ENCODE peak calls at places on chromosome 17, in five cellular contexts. Y, M, F, J and G are unnamed samples.

GRCh38 chr17:1746975-1747543 is 4.4 kb downstream of the SERPINF2 start:
- DNase-seq in Y (peak), M (no peak), F (no peak), J (no peak), G (no peak)

GRCh38 chr17:68399638-68400403 is 57.5 kb downstream of the WIPI1 start:
- DNase-seq in Y (peak), M (no peak), F (no peak), J (no peak), G (peak)

GRCh38 chr17:42980274-42980765 is at the start of gene RUNDC1:
- DNase-seq in Y (peak), M (peak), F (peak), J (peak), G (peak)

GRCh38 chr17:46876353-46876887 is 25.0 kb downstream of the WNT9B start:
- DNase-seq in Y (peak), M (peak), F (peak), J (peak), G (peak)

GRCh38 chr17:7835818-7836595 is 2.0 kb downstream of the KDM6B start:
- DNase-seq in Y (no peak), M (peak), F (peak), J (no peak), G (no peak)

GRCh38 chr17:67239597-67239996 is 5.4 kb downstream of the HELZ start:
- DNase-seq in Y (peak), M (no peak), F (no peak), J (no peak), G (no peak)

GRCh38 chr17:7477392-7478275 is 1.8 kb downstream of the ZBTB4 start:
- DNase-seq in Y (peak), M (peak), F (peak), J (no peak), G (no peak)

GRCh38 chr17:30413109-30413508 is 34.4 kb downstream of the CPD start:
- DNase-seq in Y (no peak), M (no peak), F (no peak), J (no peak), G (no peak)

GRCh38 chr17:66564992-66565465 is 262.6 kb downstream of the PRKCA start:
- DNase-seq in Y (no peak), M (no peak), F (peak), J (no peak), G (no peak)

GRCh38 chr17:17570207-17570797 is 21.2 kb downstream of the PEMT start:
- DNase-seq in Y (peak), M (peak), F (peak), J (no peak), G (no peak)

GRCh38 chr17:17028059-17028877 is 14.0 kb upstream of the MPRIP start:
- DNase-seq in Y (peak), M (peak), F (peak), J (peak), G (no peak)

GRCh38 chr17:42221886-42222745 is 27.8 kb upstream of the GHDC start:
- DNase-seq in Y (peak), M (peak), F (peak), J (peak), G (peak)

GRCh38 chr17:28572294-28573099 is 1.2 kb upstream of the PIGS start:
- DNase-seq in Y (no peak), M (no peak), F (no peak), J (no peak), G (no peak)

GRCh38 chr17:17376362-17376761 is 73.2 kb downstream of the NT5M start:
- DNase-seq in Y (peak), M (no peak), F (no peak), J (no peak), G (no peak)

DNA sequence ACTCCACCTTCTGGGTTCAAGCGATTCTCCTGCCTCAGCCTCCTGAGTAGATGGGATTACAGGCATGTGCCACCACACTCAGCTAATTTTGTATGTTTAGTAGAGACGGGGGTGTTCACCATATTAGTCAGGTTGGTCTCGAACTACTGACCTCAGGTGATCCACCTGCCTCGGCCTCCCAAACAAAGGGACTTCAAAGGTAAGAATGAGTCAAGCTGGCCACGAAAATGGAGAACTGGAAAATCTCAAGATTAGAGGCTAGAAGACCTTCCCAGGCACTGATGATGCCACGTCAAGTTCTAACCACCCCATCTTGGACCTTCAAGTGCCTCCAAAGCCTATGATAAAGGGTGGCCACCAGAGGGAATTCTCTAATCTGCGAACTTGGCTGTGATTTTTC is 1.3 kb upstream of the CCL15 start:
- DNase-seq in Y (no peak), M (no peak), F (no peak), J (no peak), G (no peak)
- TF ChIP-seq EZH2phosphoT487 in Y (no peak), M (no peak), F (no peak), J (no peak), G (no peak)

GRCh38 chr17:72116692-72117469 is 3.9 kb upstream of the SOX9 start:
- DNase-seq in Y (peak), M (no peak), F (peak), J (no peak), G (no peak)
- H3K4me2 ChIP-seq in Y (peak), M (no peak), F (peak), J (no peak), G (no peak)

GRCh38 chr17:79505199-79505598 is 105.7 kb downstream of the RBFOX3 start:
- DNase-seq in Y (no peak), M (no peak), F (no peak), J (no peak), G (no peak)

GRCh38 chr17:79501910-79502309 is 108.9 kb downstream of the RBFOX3 start:
- DNase-seq in Y (no peak), M (no peak), F (no peak), J (no peak), G (no peak)

GRCh38 chr17:79503440-79503839 is 107.4 kb downstream of the RBFOX3 start:
- DNase-seq in Y (no peak), M (no peak), F (no peak), J (no peak), G (no peak)

GRCh38 chr17:79506150-79506870 is 104.5 kb downstream of the RBFOX3 start:
- DNase-seq in Y (no peak), M (no peak), F (no peak), J (no peak), G (no peak)

DNA sequence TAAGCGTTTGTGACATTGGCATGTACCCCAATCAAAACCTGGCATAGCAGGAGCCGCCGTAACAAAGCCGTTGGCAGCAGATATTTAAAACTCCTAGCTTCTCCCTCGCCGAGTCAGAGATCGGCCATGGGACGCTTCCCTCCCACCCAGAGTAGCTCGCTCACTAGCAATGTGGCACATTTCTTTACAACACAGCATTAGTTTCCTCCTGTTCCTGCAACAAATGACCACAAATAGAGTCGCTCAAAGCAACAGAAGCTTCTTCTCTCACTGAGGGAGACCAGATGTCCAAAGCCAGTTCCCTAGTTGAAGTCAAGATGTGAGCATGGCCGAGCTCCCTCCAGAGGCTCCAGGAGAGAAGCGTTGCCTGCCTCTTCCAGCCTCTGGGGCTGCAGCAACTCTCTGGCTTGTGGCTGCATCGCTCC is 106.7 kb downstream of the RBFOX3 start:
- DNase-seq in Y (no peak), M (no peak), F (no peak), J (no peak), G (no peak)
- TF ChIP-seq CTCF in Y (no peak), M (no peak), F (no peak), J (peak), G (no peak)

DNA sequence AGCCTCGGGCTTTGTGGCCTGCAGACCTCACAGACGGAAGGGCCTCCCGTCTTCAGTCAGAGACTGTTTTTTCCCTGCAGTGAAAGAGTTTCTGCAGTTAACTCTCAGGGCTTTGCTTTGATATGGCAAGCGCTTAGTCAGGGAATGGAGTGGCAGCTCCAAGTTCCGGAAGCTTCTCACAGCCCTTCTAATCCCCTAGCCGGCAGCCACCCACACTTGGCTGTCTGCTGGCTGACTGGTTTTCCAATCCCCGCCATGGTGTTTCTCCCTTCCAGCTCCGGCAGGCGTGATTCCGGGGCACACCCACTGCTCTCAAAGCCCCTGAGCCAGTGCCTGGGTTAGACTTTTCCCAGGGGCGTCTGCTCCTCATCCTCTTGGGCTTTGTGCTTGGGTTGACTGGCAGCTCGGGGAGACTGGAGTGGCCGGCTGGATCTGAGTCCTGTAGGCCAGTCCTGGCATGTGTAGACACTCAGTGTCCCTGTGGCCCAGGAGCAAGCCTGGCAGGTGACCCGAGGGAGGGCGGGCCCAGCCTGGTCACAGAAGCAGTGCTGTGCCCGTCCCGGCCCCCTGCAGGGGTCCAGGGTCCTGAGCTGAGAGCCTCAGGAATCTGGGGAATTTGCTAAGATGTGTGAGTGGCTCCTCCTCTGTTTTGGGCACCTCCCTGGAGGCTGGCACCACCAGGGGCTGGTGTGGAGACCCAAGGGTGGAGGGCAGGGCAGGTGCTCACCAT is 30.0 kb downstream of the BAIAP2 start:
- DNase-seq in Y (peak), M (no peak), F (peak), J (no peak), G (no peak)
- TF ChIP-seq EZH2phosphoT487 in Y (no peak), M (no peak), F (no peak), J (no peak), G (no peak)